ENCODE peak calls at places on chromosome 9, in four cellular contexts. B is epithelial cell of esophagus, P is nephron progenitor cell, C is psoas muscle. I is an unnamed sample.

GRCh38 chr9:104977580-104977979 is 49.6 kb upstream of the ABCA1 start:
- DNase-seq in B (peak; percentile 63), C (no peak), P (no peak), I (no peak)

GRCh38 chr9:8644571-8644970 is 845.0 kb upstream of the DMAC1 start:
- DNase-seq in P (no peak), C (no peak), B (no peak), I (no peak)

GRCh38 chr9:130975156-130975555 is 33.8 kb upstream of the LAMC3 start:
- DNase-seq in B (no peak), C (no peak), P (no peak), I (no peak)

GRCh38 chr9:93290495-93291434 is 106.8 kb downstream of the WNK2 start:
- DNase-seq in C (no peak), B (no peak), P (no peak), I (no peak)

GRCh38 chr9:5671711-5672353 is 42.9 kb downstream of the RIC1 start:
- DNase-seq in B (no peak), C (no peak), P (no peak), I (no peak)

GRCh38 chr9:13487498-13487897 is 208.0 kb upstream of the MPDZ start:
- DNase-seq in C (no peak), P (no peak), B (no peak), I (no peak)

GRCh38 chr9:128047231-128047630 is 19.9 kb downstream of the NAIF1 start:
- DNase-seq in P (no peak), B (no peak), C (no peak), I (no peak)

GRCh38 chr9:92325269-92325990 is at the start of the genes CENPP and NOL8:
- DNase-seq in C (peak; percentile 86), B (peak; percentile 92), P (peak; percentile 78), I (peak; percentile 73)

GRCh38 chr9:486156-486555 is 271.5 kb downstream of the DOCK8 start:
- DNase-seq in P (no peak), B (peak; percentile 70), C (no peak), I (no peak)

GRCh38 chr9:91419222-91420191 is 4.1 kb downstream of the NFIL3 start:
- DNase-seq in P (no peak), B (peak; percentile 95), C (peak; percentile 74), I (peak; percentile 50)

GRCh38 chr9:76729980-76730737 is 34.1 kb upstream of the PCA3 start:
- DNase-seq in B (no peak), C (no peak), P (no peak), I (no peak)

GRCh38 chr9:15531380-15531779 is 20.6 kb upstream of the PSIP1 start:
- DNase-seq in C (no peak), B (no peak), P (no peak), I (no peak)

GRCh38 chr9:113602126-113603119 is 138.9 kb downstream of the RGS3 start:
- DNase-seq in C (peak; percentile 90), P (peak; percentile 56), B (peak; percentile 88), I (peak; percentile 67)

GRCh38 chr9:7172445-7173115 is 414.8 kb downstream of the KDM4C start:
- DNase-seq in C (no peak), P (no peak), B (no peak), I (no peak)

GRCh38 chr9:77897292-77897691 is 134.3 kb downstream of the GNAQ start:
- DNase-seq in C (no peak), P (no peak), B (no peak), I (no peak)

GRCh38 chr9:14103115-14103514 is 210.8 kb downstream of the NFIB start:
- DNase-seq in C (no peak), P (no peak), B (no peak), I (no peak)

GRCh38 chr9:87113892-87114291 is 166.6 kb upstream of the GAS1 start:
- DNase-seq in C (no peak), B (no peak), P (no peak), I (no peak)

GRCh38 chr9:82038897-82039296 is 50.3 kb downstream of the SPATA31D1 start:
- DNase-seq in P (no peak), C (no peak), B (no peak), I (no peak)

GRCh38 chr9:138023394-138024124 is 146.0 kb downstream of the CACNA1B start:
- DNase-seq in B (no peak), C (no peak), P (peak; percentile 50), I (no peak)

DNA sequence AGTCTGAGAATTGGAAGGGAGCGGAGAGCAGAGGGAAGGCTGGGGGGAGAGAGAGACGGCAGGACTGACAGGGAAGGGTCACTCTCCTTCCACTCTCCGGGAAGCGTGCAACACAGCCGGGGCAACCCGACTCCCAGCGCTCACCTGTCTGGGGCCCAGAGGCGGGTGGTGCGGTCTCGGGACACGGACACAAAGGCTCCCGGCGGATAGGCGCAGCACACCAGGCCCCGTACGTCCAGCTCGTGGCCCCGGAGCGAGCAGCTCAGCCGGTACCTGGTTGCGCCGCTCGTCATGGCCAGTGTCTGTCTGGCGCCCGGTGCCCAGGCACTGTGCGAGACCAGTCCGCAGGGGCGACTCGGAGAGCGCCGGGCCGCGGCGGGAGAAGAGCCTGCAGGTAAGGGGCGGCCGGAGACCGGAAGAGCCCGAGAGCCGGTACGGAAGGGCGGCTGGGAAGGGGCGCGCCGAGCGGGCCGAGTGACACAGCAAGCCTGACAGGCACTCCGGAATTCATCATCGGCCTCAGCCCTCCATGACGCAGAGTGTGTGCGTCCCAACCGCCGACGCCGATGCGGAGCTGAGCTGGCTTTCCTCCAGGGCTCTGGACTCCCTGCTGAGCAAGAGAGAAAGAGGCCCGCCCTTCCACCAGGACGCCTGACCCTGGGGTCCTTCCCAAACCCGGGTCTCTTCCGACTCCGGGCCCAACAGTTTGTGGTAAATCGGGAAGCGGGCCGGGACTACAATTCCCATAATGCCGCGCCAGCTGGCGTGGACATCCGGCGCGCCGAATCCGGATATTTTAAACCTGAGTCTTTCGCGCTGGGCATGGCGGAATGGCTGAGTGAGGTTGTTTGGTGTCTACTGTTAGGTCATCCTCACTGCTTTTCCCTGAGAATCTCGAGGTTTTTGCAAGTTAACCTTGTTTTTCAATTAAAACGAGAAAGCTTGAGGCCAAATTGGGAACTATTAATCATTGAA is at the start of gene PLAA:
- DNase-seq in C (peak; percentile 92), P (peak; percentile 80), B (peak; percentile 96), I (peak; percentile 81)
- TF ChIP-seq CTCF in C (peak; percentile 26), P (no peak), B (peak; percentile 12), I (no peak)

DNA sequence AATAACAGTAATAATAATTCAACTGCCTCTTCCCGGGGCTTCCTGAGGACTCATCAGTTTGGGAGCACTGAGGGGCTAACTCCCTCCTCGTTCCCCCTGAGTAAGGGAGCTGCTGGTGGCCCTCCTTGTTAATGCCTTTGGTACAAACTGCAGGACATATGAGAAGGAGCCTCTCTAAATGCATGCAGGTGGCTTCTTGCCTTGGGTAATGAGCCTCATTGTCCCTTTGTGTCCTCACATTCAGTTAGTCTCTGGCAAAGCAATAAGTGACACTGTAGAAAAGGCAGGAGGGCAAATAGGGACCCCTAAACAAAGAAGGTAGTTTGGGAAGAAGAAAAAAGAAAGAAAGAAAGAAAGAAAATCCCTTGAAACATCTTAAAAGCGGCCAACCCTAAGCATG is 95.4 kb upstream of the ERCC6L2 start:
- DNase-seq in P (no peak), C (no peak), B (no peak), I (no peak)
- TF ChIP-seq CTCF in P (no peak), C (no peak), B (no peak), I (no peak)

GRCh38 chr9:38641985-38642864 is 21.8 kb upstream of the ANKRD18A start:
- DNase-seq in B (peak; percentile 60), C (no peak), P (peak; percentile 26), I (peak; percentile 13)
- TF ChIP-seq CTCF in B (peak; percentile 68), C (no peak), P (peak; percentile 41), I (no peak)

GRCh38 chr9:34252016-34252415 is 73.2 kb downstream of the UBAP1 start:
- DNase-seq in C (no peak), P (no peak), B (no peak), I (no peak)

GRCh38 chr9:34254141-34254913 is 74.7 kb downstream of the KIF24 start:
- DNase-seq in P (no peak), B (peak; percentile 97), C (peak; percentile 47), I (peak; percentile 19)

GRCh38 chr9:34250721-34251120 is 71.9 kb downstream of the UBAP1 start:
- DNase-seq in C (no peak), B (peak; percentile 89), P (no peak), I (no peak)

GRCh38 chr9:34253460-34253837 is 74.6 kb downstream of the UBAP1 start:
- DNase-seq in B (peak; percentile 46), C (no peak), P (no peak), I (no peak)

DNA sequence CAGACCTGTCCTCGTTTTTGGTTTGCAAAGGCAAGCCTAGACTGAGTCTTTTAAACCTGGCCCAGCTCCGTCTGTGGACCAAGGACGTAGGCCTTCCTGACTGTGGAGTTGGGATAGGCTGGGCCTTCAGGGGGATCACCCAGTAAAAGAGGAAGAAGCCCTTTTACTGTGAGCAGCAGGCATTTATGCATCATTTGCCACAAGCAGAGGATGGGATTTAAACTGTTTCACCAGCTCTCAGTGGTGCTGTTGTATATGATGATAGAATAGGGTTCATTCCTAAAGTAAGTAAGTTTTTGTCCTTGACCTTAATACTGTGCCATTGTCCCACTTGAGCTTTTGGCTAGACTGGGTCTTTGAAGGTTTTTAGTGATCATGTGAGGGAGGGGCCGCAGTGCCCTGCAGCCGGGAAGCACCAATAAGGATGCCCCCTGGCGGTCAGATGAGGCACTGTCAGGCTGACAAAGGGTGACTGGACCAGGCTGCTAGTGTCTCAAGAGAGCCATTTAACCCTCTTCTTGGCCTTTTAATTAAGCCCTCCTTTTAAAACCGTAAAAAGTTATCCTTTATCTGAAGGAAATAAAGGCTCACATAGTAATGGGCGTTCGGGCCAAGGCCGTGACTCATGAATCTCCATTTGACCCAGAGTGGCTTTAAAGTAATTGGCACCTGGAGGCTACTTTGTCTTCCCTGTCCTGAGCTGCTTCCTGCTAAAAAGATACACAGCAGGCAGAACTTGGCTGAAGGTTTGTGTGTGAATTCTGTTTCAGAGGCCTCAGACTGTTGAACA is 74.0 kb downstream of the UBAP1 start:
- DNase-seq in C (peak; percentile 68), B (peak; percentile 65), P (peak; percentile 82), I (peak; percentile 72)
- TF ChIP-seq CTCF in C (peak; percentile 85), B (peak; percentile 98), P (peak; percentile 98), I (peak; percentile 84)

GRCh38 chr9:134656334-134657034 is 14.9 kb downstream of the COL5A1 start:
- DNase-seq in C (peak; percentile 1), P (no peak), B (no peak), I (no peak)
- TF ChIP-seq CTCF in C (no peak), P (no peak), B (peak; percentile 2), I (no peak)